ENCODE peak calls at places on chromosome 16, in six cellular contexts. One of them, this sample, is unnamed.

GRCh38 chr16:85523602-85524364 is 89.3 kb upstream of the GSE1 start:
- DNase-seq in GM12892: no peak
- DNase-seq in HepG2: peak
- DNase-seq in K562: peak
- DNase-seq in H1: peak
- DNase-seq in GM12878: no peak
- DNase-seq in this sample: no peak

GRCh38 chr16:82643136-82643535 is 16.4 kb downstream of the CDH13 start:
- DNase-seq in GM12892: no peak
- DNase-seq in HepG2: no peak
- DNase-seq in K562: no peak
- DNase-seq in H1: no peak
- DNase-seq in GM12878: no peak
- DNase-seq in this sample: no peak

GRCh38 chr16:53753431-53753830 is 49.5 kb downstream of the FTO start:
- DNase-seq in GM12892: no peak
- DNase-seq in HepG2: no peak
- DNase-seq in K562: no peak
- DNase-seq in H1: no peak
- DNase-seq in GM12878: no peak
- DNase-seq in this sample: no peak

GRCh38 chr16:88654363-88655052 is 3.7 kb upstream of the CYBA start:
- DNase-seq in GM12892: no peak
- DNase-seq in HepG2: no peak
- DNase-seq in K562: no peak
- DNase-seq in H1: no peak
- DNase-seq in GM12878: no peak
- DNase-seq in this sample: no peak

GRCh38 chr16:4673387-4674046 is 19.8 kb upstream of the NUDT16L1 start:
- DNase-seq in GM12892: no peak
- DNase-seq in HepG2: no peak
- DNase-seq in K562: no peak
- DNase-seq in H1: no peak
- DNase-seq in GM12878: no peak
- DNase-seq in this sample: no peak

GRCh38 chr16:29820271-29820701 is at the start of gene MVP:
- DNase-seq in GM12892: peak
- DNase-seq in HepG2: no peak
- DNase-seq in K562: no peak
- DNase-seq in H1: no peak
- DNase-seq in GM12878: no peak
- DNase-seq in this sample: peak

GRCh38 chr16:89953671-89954406 is 5.3 kb downstream of the DEF8 start:
- DNase-seq in GM12892: peak
- DNase-seq in HepG2: no peak
- DNase-seq in K562: no peak
- DNase-seq in H1: no peak
- DNase-seq in GM12878: no peak
- DNase-seq in this sample: peak

GRCh38 chr16:66196770-66197169 is 169.7 kb upstream of the CDH5 start:
- DNase-seq in GM12892: no peak
- DNase-seq in HepG2: no peak
- DNase-seq in K562: no peak
- DNase-seq in H1: no peak
- DNase-seq in GM12878: no peak
- DNase-seq in this sample: no peak

GRCh38 chr16:26413780-26414179 is 652.9 kb upstream of the C16orf82 start:
- DNase-seq in GM12892: no peak
- DNase-seq in HepG2: no peak
- DNase-seq in K562: no peak
- DNase-seq in H1: no peak
- DNase-seq in GM12878: no peak
- DNase-seq in this sample: no peak

GRCh38 chr16:20866161-20866772 is 33.9 kb downstream of the DCUN1D3 start:
- DNase-seq in GM12892: no peak
- DNase-seq in HepG2: peak
- DNase-seq in K562: peak
- DNase-seq in H1: no peak
- DNase-seq in GM12878: no peak
- DNase-seq in this sample: no peak

GRCh38 chr16:87470332-87470731 is 22.5 kb downstream of the ZCCHC14 start:
- DNase-seq in GM12892: no peak
- DNase-seq in HepG2: no peak
- DNase-seq in K562: no peak
- DNase-seq in H1: no peak
- DNase-seq in GM12878: no peak
- DNase-seq in this sample: no peak

GRCh38 chr16:65601781-65602180 is 479.9 kb upstream of the CDH11 start:
- DNase-seq in GM12892: no peak
- DNase-seq in HepG2: no peak
- DNase-seq in K562: no peak
- DNase-seq in H1: no peak
- DNase-seq in GM12878: no peak
- DNase-seq in this sample: no peak

GRCh38 chr16:46895399-46896313 is 11.5 kb downstream of the GPT2 start:
- DNase-seq in GM12892: no peak
- DNase-seq in HepG2: peak
- DNase-seq in K562: no peak
- DNase-seq in H1: no peak
- DNase-seq in GM12878: no peak
- DNase-seq in this sample: no peak

GRCh38 chr16:23739516-23739915 is 15.3 kb upstream of the CHP2 start:
- DNase-seq in GM12892: no peak
- DNase-seq in HepG2: peak
- DNase-seq in K562: no peak
- DNase-seq in H1: no peak
- DNase-seq in GM12878: no peak
- DNase-seq in this sample: no peak

GRCh38 chr16:9055115-9055514 is 36.3 kb upstream of the HAPSTR1 start:
- DNase-seq in GM12892: no peak
- DNase-seq in HepG2: no peak
- DNase-seq in K562: no peak
- DNase-seq in H1: no peak
- DNase-seq in GM12878: no peak
- DNase-seq in this sample: no peak

GRCh38 chr16:29808219-29808900 is 2.0 kb downstream of the MAZ start:
- DNase-seq in GM12892: no peak
- DNase-seq in HepG2: no peak
- DNase-seq in K562: no peak
- DNase-seq in H1: no peak
- DNase-seq in GM12878: no peak
- DNase-seq in this sample: no peak

GRCh38 chr16:69848635-69849545 is 86.8 kb downstream of the WWP2 start:
- DNase-seq in GM12892: no peak
- DNase-seq in HepG2: no peak
- DNase-seq in K562: no peak
- DNase-seq in H1: no peak
- DNase-seq in GM12878: no peak
- DNase-seq in this sample: no peak

GRCh38 chr16:67170168-67170947 is at the start of gene NOL3:
- DNase-seq in GM12892: peak
- DNase-seq in HepG2: peak
- DNase-seq in K562: peak
- DNase-seq in H1: no peak
- DNase-seq in GM12878: peak
- DNase-seq in this sample: no peak

GRCh38 chr16:22948058-22948602 is 134.2 kb downstream of the HS3ST2 start:
- DNase-seq in GM12892: no peak
- DNase-seq in HepG2: no peak
- DNase-seq in K562: no peak
- DNase-seq in H1: no peak
- DNase-seq in GM12878: no peak
- DNase-seq in this sample: peak

GRCh38 chr16:89711601-89712475 is 8.9 kb downstream of the VPS9D1 start:
- DNase-seq in GM12892: peak
- DNase-seq in HepG2: no peak
- DNase-seq in K562: peak
- DNase-seq in H1: no peak
- DNase-seq in GM12878: no peak
- DNase-seq in this sample: peak

GRCh38 chr16:50235581-50235980 is 30.8 kb upstream of the ADCY7 start:
- DNase-seq in GM12892: no peak
- DNase-seq in HepG2: no peak
- DNase-seq in K562: no peak
- DNase-seq in H1: no peak
- DNase-seq in GM12878: no peak
- DNase-seq in this sample: no peak

GRCh38 chr16:65621640-65622039 is 499.8 kb upstream of the CDH11 start:
- DNase-seq in GM12892: no peak
- DNase-seq in HepG2: no peak
- DNase-seq in K562: no peak
- DNase-seq in H1: no peak
- DNase-seq in GM12878: no peak
- DNase-seq in this sample: no peak

GRCh38 chr16:27177031-27177774 is 26.1 kb upstream of the KDM8 start:
- DNase-seq in GM12892: no peak
- DNase-seq in HepG2: no peak
- DNase-seq in K562: no peak
- DNase-seq in H1: no peak
- DNase-seq in GM12878: no peak
- DNase-seq in this sample: no peak

GRCh38 chr16:31142109-31143035 is 6.8 kb upstream of the PRSS8 start:
- DNase-seq in GM12892: peak
- DNase-seq in HepG2: peak
- DNase-seq in K562: peak
- DNase-seq in H1: peak
- DNase-seq in GM12878: peak
- DNase-seq in this sample: peak

GRCh38 chr16:88731699-88732098 is 25.4 kb downstream of the CTU2 start:
- DNase-seq in GM12892: no peak
- DNase-seq in HepG2: no peak
- DNase-seq in K562: peak
- DNase-seq in H1: no peak
- DNase-seq in GM12878: no peak
- DNase-seq in this sample: no peak

GRCh38 chr16:4828567-4829320 is 18.3 kb downstream of the GLYR1 start:
- DNase-seq in GM12892: no peak
- DNase-seq in HepG2: no peak
- DNase-seq in K562: no peak
- DNase-seq in H1: no peak
- DNase-seq in GM12878: no peak
- DNase-seq in this sample: no peak

GRCh38 chr16:79687249-79687768 is 86.8 kb upstream of the MAF start:
- DNase-seq in GM12892: no peak
- DNase-seq in HepG2: no peak
- DNase-seq in K562: no peak
- DNase-seq in H1: no peak
- DNase-seq in GM12878: no peak
- DNase-seq in this sample: no peak

GRCh38 chr16:87002717-87003413 is 314.3 kb downstream of the C16orf95 start:
- DNase-seq in GM12892: no peak
- DNase-seq in HepG2: no peak
- DNase-seq in K562: no peak
- DNase-seq in H1: no peak
- DNase-seq in GM12878: no peak
- DNase-seq in this sample: no peak

GRCh38 chr16:86584726-86585721 is 6.7 kb downstream of the FOXL1 start:
- DNase-seq in GM12892: no peak
- DNase-seq in HepG2: no peak
- DNase-seq in K562: no peak
- DNase-seq in H1: no peak
- DNase-seq in GM12878: no peak
- DNase-seq in this sample: no peak

GRCh38 chr16:14089283-14089823 is 18.2 kb downstream of the MRTFB start:
- DNase-seq in GM12892: no peak
- DNase-seq in HepG2: no peak
- DNase-seq in K562: no peak
- DNase-seq in H1: no peak
- DNase-seq in GM12878: no peak
- DNase-seq in this sample: no peak

GRCh38 chr16:3007059-3007956 is 5.4 kb upstream of the CLDN9 start:
- DNase-seq in GM12892: no peak
- DNase-seq in HepG2: no peak
- DNase-seq in K562: no peak
- DNase-seq in H1: no peak
- DNase-seq in GM12878: no peak
- DNase-seq in this sample: no peak

GRCh38 chr16:87822571-87822970 is 46.7 kb downstream of the SLC7A5 start:
- DNase-seq in GM12892: no peak
- DNase-seq in HepG2: no peak
- DNase-seq in K562: no peak
- DNase-seq in H1: no peak
- DNase-seq in GM12878: no peak
- DNase-seq in this sample: no peak

GRCh38 chr16:27363246-27363632 is 38.7 kb upstream of the IL21R start:
- DNase-seq in GM12892: no peak
- DNase-seq in HepG2: no peak
- DNase-seq in K562: no peak
- DNase-seq in H1: no peak
- DNase-seq in GM12878: no peak
- DNase-seq in this sample: no peak

GRCh38 chr16:56513972-56514371 is 5.9 kb downstream of the BBS2 start:
- DNase-seq in GM12892: no peak
- DNase-seq in HepG2: peak
- DNase-seq in K562: peak
- DNase-seq in H1: no peak
- DNase-seq in GM12878: peak
- DNase-seq in this sample: peak
- TF ChIP-seq POLR2AphosphoS5 in GM12892: no peak
- TF ChIP-seq POLR2AphosphoS5 in HepG2: no peak
- TF ChIP-seq POLR2AphosphoS5 in K562: no peak
- TF ChIP-seq POLR2AphosphoS5 in H1: no peak
- TF ChIP-seq POLR2AphosphoS5 in GM12878: no peak
- TF ChIP-seq POLR2AphosphoS5 in this sample: no peak

GRCh38 chr16:57689772-57690558 is 4.6 kb upstream of the DRC7 start:
- DNase-seq in GM12892: peak
- DNase-seq in HepG2: no peak
- DNase-seq in K562: peak
- DNase-seq in H1: no peak
- DNase-seq in GM12878: peak
- DNase-seq in this sample: peak
- TF ChIP-seq POLR2A in GM12892: peak
- TF ChIP-seq POLR2A in HepG2: no peak
- TF ChIP-seq POLR2A in K562: no peak
- TF ChIP-seq POLR2A in H1: no peak
- TF ChIP-seq POLR2A in GM12878: peak
- TF ChIP-seq POLR2A in this sample: peak

GRCh38 chr16:10979717-10980601 is 35.6 kb downstream of the CLEC16A start:
- DNase-seq in GM12892: no peak
- DNase-seq in HepG2: peak
- DNase-seq in K562: no peak
- DNase-seq in H1: no peak
- DNase-seq in GM12878: no peak
- DNase-seq in this sample: no peak
- TF ChIP-seq TAF1 in GM12892: no peak
- TF ChIP-seq TAF1 in HepG2: peak
- TF ChIP-seq TAF1 in K562: no peak
- TF ChIP-seq TAF1 in H1: no peak
- TF ChIP-seq TAF1 in GM12878: no peak
- TF ChIP-seq TAF1 in this sample: no peak

DNA sequence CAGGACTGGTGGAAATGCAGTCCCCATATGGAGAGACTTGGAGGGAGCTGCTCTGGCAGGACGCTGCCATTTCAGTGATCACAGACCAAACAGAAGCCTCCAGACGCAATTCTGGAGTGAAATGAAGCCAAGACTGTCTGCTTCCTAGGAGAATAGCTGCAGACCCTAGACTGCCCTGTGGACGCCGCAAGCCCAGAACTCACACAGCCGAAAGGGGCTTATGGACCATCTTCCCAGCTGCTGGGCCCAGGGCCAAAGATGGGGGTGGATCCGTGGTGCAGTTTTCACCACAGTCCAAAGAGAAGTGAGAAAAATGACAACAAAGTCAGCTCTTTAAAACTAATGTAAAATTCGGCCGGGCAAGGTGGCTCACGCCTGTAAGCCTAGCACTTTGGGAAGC is 165.7 kb downstream of the CBLN1 start:
- DNase-seq in GM12892: no peak
- DNase-seq in HepG2: no peak
- DNase-seq in K562: no peak
- DNase-seq in H1: no peak
- DNase-seq in GM12878: no peak
- DNase-seq in this sample: no peak
- TF ChIP-seq POLR2AphosphoS5 in GM12892: no peak
- TF ChIP-seq POLR2AphosphoS5 in HepG2: no peak
- TF ChIP-seq POLR2AphosphoS5 in K562: no peak
- TF ChIP-seq POLR2AphosphoS5 in H1: no peak
- TF ChIP-seq POLR2AphosphoS5 in GM12878: no peak
- TF ChIP-seq POLR2AphosphoS5 in this sample: no peak